ENCODE peak calls at places on chromosomes 12 and 14, in nine cellular contexts. X is A549; G is adipocyte; H is CD8-positive, alpha-beta memory T cell; K is lung; M is ascending aorta; D is heart left ventricle; Y is GM12865; A is aorta. V is an unnamed sample.

GRCh38 chr12:104152691-104153241 is 14.8 kb upstream of the NFYB start:
- DNase-seq in X (no peak), G (no peak), H (no peak), K (no peak), M (no peak), D (no peak), Y (no peak), A (no peak), V (no peak)

GRCh38 chr12:113862570-113863454 is 103.3 kb downstream of the RBM19 start:
- DNase-seq in X (no peak), G (peak), H (no peak), K (no peak), M (no peak), D (no peak), Y (peak), A (no peak), V (no peak)

GRCh38 chr12:94941440-94941862 is 62.0 kb downstream of the NDUFA12 start:
- DNase-seq in X (no peak), G (peak), H (peak), K (peak), M (peak), D (peak), Y (peak), A (peak), V (peak)

GRCh38 chr14:104118006-104118844 is 20.2 kb upstream of the KIF26A start:
- DNase-seq in X (no peak), G (no peak), H (peak), K (no peak), M (peak), D (no peak), Y (no peak), A (peak), V (no peak)

GRCh38 chr12:26044007-26044394 is 80.8 kb downstream of the BHLHE41 start:
- DNase-seq in X (no peak), G (peak), H (no peak), K (no peak), M (no peak), D (no peak), Y (no peak), A (no peak), V (no peak)

GRCh38 chr12:6786416-6787094 is 2.8 kb upstream of the CD4 start:
- DNase-seq in X (no peak), G (no peak), H (peak), K (no peak), M (no peak), D (no peak), Y (no peak), A (no peak), V (peak)

GRCh38 chr12:19220205-19220604 is 90.7 kb downstream of the PLEKHA5 start:
- DNase-seq in X (no peak), G (no peak), H (no peak), K (no peak), M (no peak), D (no peak), Y (no peak), A (no peak), V (no peak)

GRCh38 chr12:113420996-113421595 is 1.1 kb upstream of the SDSL start:
- DNase-seq in X (no peak), G (no peak), H (no peak), K (no peak), M (no peak), D (no peak), Y (no peak), A (peak), V (no peak)

GRCh38 chr14:70084226-70084625 is 104.5 kb downstream of the SLC8A3 start:
- DNase-seq in X (no peak), G (no peak), H (no peak), K (no peak), M (no peak), D (no peak), Y (no peak), A (no peak), V (no peak)

GRCh38 chr14:99259327-99259726 is 12.7 kb downstream of the BCL11B start:
- DNase-seq in X (no peak), G (no peak), H (peak), K (no peak), M (no peak), D (no peak), Y (no peak), A (no peak), V (peak)

GRCh38 chr14:99258341-99258781 is 13.6 kb downstream of the BCL11B start:
- DNase-seq in X (no peak), G (no peak), H (no peak), K (no peak), M (no peak), D (no peak), Y (no peak), A (no peak), V (peak)

GRCh38 chr14:99257673-99258221 is 14.2 kb downstream of the BCL11B start:
- DNase-seq in X (no peak), G (no peak), H (peak), K (no peak), M (no peak), D (no peak), Y (no peak), A (no peak), V (peak)

GRCh38 chr14:99260116-99260515 is 11.9 kb downstream of the BCL11B start:
- DNase-seq in X (no peak), G (no peak), H (peak), K (no peak), M (no peak), D (no peak), Y (no peak), A (no peak), V (peak)

DNA sequence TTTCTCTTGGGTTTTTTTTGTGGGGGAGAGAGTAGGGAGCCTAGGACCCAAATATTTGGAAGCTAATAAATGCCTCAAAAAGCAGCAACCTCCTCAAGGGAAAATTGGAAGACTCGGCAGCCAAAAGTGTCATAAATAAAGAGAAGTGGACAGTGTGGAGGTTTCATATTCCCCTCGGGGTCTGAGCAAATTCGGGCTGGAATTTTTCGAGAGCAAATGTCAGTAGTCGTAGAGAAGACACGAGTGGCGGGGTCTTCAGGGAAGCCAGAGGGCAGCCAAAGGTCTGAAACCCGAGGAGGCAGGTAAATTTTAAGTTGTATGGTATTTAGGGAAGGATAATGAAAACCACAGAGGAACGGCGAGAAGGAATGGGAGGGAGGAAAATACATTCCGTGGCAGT is 13.1 kb downstream of the BCL11B start:
- DNase-seq in X (no peak), G (no peak), H (peak), K (no peak), M (no peak), D (no peak), Y (no peak), A (no peak), V (no peak)
- H3K4me3 ChIP-seq in X (no peak), G (peak), H (peak), K (no peak), M (no peak), D (no peak), Y (no peak), A (no peak), V (peak)

DNA sequence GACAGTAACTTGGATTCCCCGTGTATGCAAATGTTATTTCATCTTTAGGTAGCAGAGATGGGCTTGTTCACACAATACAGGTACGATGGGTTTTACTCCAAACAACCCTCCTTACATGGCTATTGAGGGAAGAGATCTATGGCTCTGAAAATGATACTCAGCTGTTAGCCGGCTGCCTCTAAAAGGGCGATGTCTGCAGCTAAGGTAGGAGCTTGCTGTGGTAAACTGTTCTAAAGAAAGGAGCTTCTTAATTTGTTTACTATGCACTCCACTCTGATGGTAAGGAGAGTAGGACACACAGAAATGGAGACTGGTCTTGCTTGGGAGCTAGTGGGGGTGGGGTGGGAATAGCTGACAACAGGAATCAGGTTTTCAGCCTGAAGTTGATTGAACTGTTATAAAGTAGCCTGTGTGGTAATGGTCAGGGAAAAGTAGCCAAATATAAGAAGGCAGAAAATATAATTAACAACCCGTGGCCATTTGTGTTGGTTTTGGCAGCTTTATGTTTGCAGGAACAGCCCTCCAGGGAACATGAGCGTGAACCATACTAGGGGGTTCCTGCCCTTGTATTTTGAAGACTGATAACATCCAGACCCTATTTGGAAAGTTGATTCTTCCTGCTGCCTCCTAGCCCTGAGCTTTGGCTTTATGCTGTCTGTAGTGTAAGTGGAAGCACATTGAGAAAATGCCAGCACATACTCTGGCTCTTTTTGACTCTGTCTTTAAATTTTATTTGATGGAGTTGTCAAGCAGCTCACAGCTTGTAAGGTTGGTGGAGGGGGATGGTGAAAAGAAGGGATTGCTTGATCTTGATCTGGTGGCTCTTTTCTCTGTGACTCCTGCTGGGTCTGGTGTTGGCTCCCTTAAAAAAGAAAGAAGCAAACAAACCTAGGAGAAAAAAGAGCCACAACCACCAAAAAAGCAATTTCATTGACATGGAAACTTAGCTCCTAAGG is 929.8 kb downstream of the DIO2 start:
- DNase-seq in X (no peak), G (no peak), H (no peak), K (no peak), M (no peak), D (no peak), Y (no peak), A (no peak), V (no peak)
- H3K4me3 ChIP-seq in X (no peak), G (peak), H (no peak), K (no peak), M (peak), D (no peak), Y (no peak), A (peak), V (no peak)

GRCh38 chr12:106307176-106307575 is 4.6 kb downstream of the TCP11L2 start:
- DNase-seq in X (no peak), G (no peak), H (no peak), K (no peak), M (no peak), D (no peak), Y (no peak), A (no peak), V (no peak)
- H3K4me3 ChIP-seq in X (no peak), G (no peak), H (no peak), K (no peak), M (no peak), D (no peak), Y (no peak), A (no peak), V (no peak)

GRCh38 chr12:108826807-108827721 is 30.3 kb downstream of the SSH1 start:
- DNase-seq in X (no peak), G (peak), H (no peak), K (no peak), M (no peak), D (no peak), Y (no peak), A (no peak), V (no peak)
- H3K4me3 ChIP-seq in X (no peak), G (peak), H (no peak), K (no peak), M (no peak), D (peak), Y (no peak), A (no peak), V (no peak)

GRCh38 chr14:93044116-93044515 is 71.6 kb downstream of the ITPK1 start:
- DNase-seq in X (no peak), G (no peak), H (no peak), K (no peak), M (no peak), D (no peak), Y (no peak), A (no peak), V (no peak)
- H3K4me3 ChIP-seq in X (peak), G (no peak), H (no peak), K (no peak), M (no peak), D (no peak), Y (no peak), A (no peak), V (no peak)

GRCh38 chr14:35987731-35988130 is 161.6 kb downstream of the BRMS1L start:
- DNase-seq in X (no peak), G (no peak), H (no peak), K (no peak), M (no peak), D (no peak), Y (no peak), A (no peak), V (no peak)

GRCh38 chr14:35988972-35989690 is 163.0 kb downstream of the BRMS1L start:
- DNase-seq in X (no peak), G (no peak), H (no peak), K (no peak), M (no peak), D (no peak), Y (no peak), A (no peak), V (no peak)

GRCh38 chr14:35985504-35986218 is 159.5 kb downstream of the BRMS1L start:
- DNase-seq in X (peak), G (no peak), H (no peak), K (no peak), M (no peak), D (no peak), Y (peak), A (no peak), V (no peak)

GRCh38 chr14:35988550-35988949 is 162.4 kb downstream of the BRMS1L start:
- DNase-seq in X (no peak), G (no peak), H (no peak), K (no peak), M (no peak), D (no peak), Y (no peak), A (no peak), V (no peak)

DNA sequence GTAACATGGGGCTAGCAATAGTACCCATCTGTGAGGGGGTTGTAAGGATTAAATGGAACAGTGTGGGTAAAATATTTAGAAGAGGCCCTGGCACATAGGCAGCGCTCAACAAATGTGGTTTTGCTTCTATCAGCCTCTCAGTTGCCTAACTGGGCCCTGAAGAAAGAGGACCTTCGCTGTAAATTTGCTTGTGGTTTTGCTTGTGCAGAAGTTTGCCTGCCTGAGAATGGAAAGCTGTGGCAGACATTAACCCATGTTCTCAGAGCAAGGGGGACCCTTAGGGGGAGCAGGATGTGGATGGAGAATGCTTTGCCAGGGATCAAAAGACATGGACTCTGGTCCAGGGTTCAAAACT is 160.1 kb downstream of the BRMS1L start:
- DNase-seq in X (no peak), G (no peak), H (no peak), K (no peak), M (no peak), D (no peak), Y (peak), A (no peak), V (no peak)
- H3K4me3 ChIP-seq in X (no peak), G (no peak), H (no peak), K (no peak), M (no peak), D (no peak), Y (no peak), A (no peak), V (no peak)

GRCh38 chr12:49297695-49298060 is 2.7 kb downstream of the PRPH start:
- DNase-seq in X (no peak), G (no peak), H (no peak), K (no peak), M (no peak), D (no peak), Y (no peak), A (no peak), V (no peak)
- H3K4me3 ChIP-seq in X (peak), G (no peak), H (no peak), K (no peak), M (no peak), D (no peak), Y (no peak), A (no peak), V (no peak)